ENCODE peak calls at places on chromosomes 13 and 19, in ten cellular contexts. One of them, this sample, is unnamed.
A peak's percentile ranks its signal among the peaks of the same experiment; 100 is the strongest.

GRCh38 chr13:37701972-37702371 is 103.4 kb upstream of the POSTN start:
- DNase-seq in effector CD4-positive, alpha-beta T cell: no peak
- DNase-seq in H9: no peak
- DNase-seq in IMR-90: peak; percentile 99
- DNase-seq in esophagus squamous epithelium: no peak
- DNase-seq in NCI-H1105: no peak
- DNase-seq in AG08395: peak; percentile 86
- DNase-seq in fibroblast of mammary gland: peak; percentile 98
- DNase-seq in CD8-positive, alpha-beta memory T cell: no peak
- DNase-seq in stimulated activated CD4-positive, alpha-beta T cell treated with anti-CD3 and anti-CD28 coated beads, Interleukin-2, amount 100 ng/mL, for 48 hours: no peak
- DNase-seq in this sample: peak; percentile 81

GRCh38 chr19:2154587-2155075 is 3.3 kb upstream of the AP3D1 start:
- DNase-seq in effector CD4-positive, alpha-beta T cell: no peak
- DNase-seq in H9: no peak
- DNase-seq in IMR-90: peak; percentile 46
- DNase-seq in esophagus squamous epithelium: no peak
- DNase-seq in NCI-H1105: no peak
- DNase-seq in AG08395: no peak
- DNase-seq in fibroblast of mammary gland: peak; percentile 57
- DNase-seq in CD8-positive, alpha-beta memory T cell: no peak
- DNase-seq in stimulated activated CD4-positive, alpha-beta T cell treated with anti-CD3 and anti-CD28 coated beads, Interleukin-2, amount 100 ng/mL, for 48 hours: no peak
- DNase-seq in this sample: peak; percentile 47

GRCh38 chr13:103133551-103133950 is 67.3 kb upstream of the SLC10A2 start:
- DNase-seq in effector CD4-positive, alpha-beta T cell: no peak
- DNase-seq in H9: no peak
- DNase-seq in IMR-90: no peak
- DNase-seq in esophagus squamous epithelium: no peak
- DNase-seq in NCI-H1105: peak; percentile 26
- DNase-seq in AG08395: no peak
- DNase-seq in fibroblast of mammary gland: no peak
- DNase-seq in CD8-positive, alpha-beta memory T cell: no peak
- DNase-seq in stimulated activated CD4-positive, alpha-beta T cell treated with anti-CD3 and anti-CD28 coated beads, Interleukin-2, amount 100 ng/mL, for 48 hours: no peak
- DNase-seq in this sample: peak; percentile 4

GRCh38 chr13:34294483-34295129 is 476.7 kb downstream of the RFC3 start:
- DNase-seq in effector CD4-positive, alpha-beta T cell: no peak
- DNase-seq in H9: no peak
- DNase-seq in IMR-90: no peak
- DNase-seq in esophagus squamous epithelium: no peak
- DNase-seq in NCI-H1105: no peak
- DNase-seq in AG08395: peak; percentile 12
- DNase-seq in fibroblast of mammary gland: no peak
- DNase-seq in CD8-positive, alpha-beta memory T cell: no peak
- DNase-seq in stimulated activated CD4-positive, alpha-beta T cell treated with anti-CD3 and anti-CD28 coated beads, Interleukin-2, amount 100 ng/mL, for 48 hours: no peak
- DNase-seq in this sample: no peak

GRCh38 chr13:46288570-46289259 is 77.0 kb downstream of the LRRC63 start:
- DNase-seq in effector CD4-positive, alpha-beta T cell: no peak
- DNase-seq in H9: no peak
- DNase-seq in IMR-90: peak; percentile 22
- DNase-seq in esophagus squamous epithelium: no peak
- DNase-seq in NCI-H1105: no peak
- DNase-seq in AG08395: peak; percentile 52
- DNase-seq in fibroblast of mammary gland: peak; percentile 67
- DNase-seq in CD8-positive, alpha-beta memory T cell: no peak
- DNase-seq in stimulated activated CD4-positive, alpha-beta T cell treated with anti-CD3 and anti-CD28 coated beads, Interleukin-2, amount 100 ng/mL, for 48 hours: no peak
- DNase-seq in this sample: peak; percentile 65

GRCh38 chr19:34365463-34366401 is 736 bp downstream of the GPI start:
- DNase-seq in effector CD4-positive, alpha-beta T cell: no peak
- DNase-seq in H9: peak; percentile 36
- DNase-seq in IMR-90: peak; percentile 32
- DNase-seq in esophagus squamous epithelium: no peak
- DNase-seq in NCI-H1105: peak; percentile 24
- DNase-seq in AG08395: peak; percentile 30
- DNase-seq in fibroblast of mammary gland: peak; percentile 45
- DNase-seq in CD8-positive, alpha-beta memory T cell: no peak
- DNase-seq in stimulated activated CD4-positive, alpha-beta T cell treated with anti-CD3 and anti-CD28 coated beads, Interleukin-2, amount 100 ng/mL, for 48 hours: no peak
- DNase-seq in this sample: peak; percentile 47

GRCh38 chr19:51387924-51388389 is at the start of gene LIM2:
- DNase-seq in effector CD4-positive, alpha-beta T cell: no peak
- DNase-seq in H9: no peak
- DNase-seq in IMR-90: no peak
- DNase-seq in esophagus squamous epithelium: no peak
- DNase-seq in NCI-H1105: no peak
- DNase-seq in AG08395: no peak
- DNase-seq in fibroblast of mammary gland: no peak
- DNase-seq in CD8-positive, alpha-beta memory T cell: no peak
- DNase-seq in stimulated activated CD4-positive, alpha-beta T cell treated with anti-CD3 and anti-CD28 coated beads, Interleukin-2, amount 100 ng/mL, for 48 hours: no peak
- DNase-seq in this sample: no peak

GRCh38 chr19:18278521-18279265 is 2.7 kb downstream of the JUND start:
- DNase-seq in effector CD4-positive, alpha-beta T cell: peak; percentile 52
- DNase-seq in H9: no peak
- DNase-seq in IMR-90: no peak
- DNase-seq in esophagus squamous epithelium: no peak
- DNase-seq in NCI-H1105: no peak
- DNase-seq in AG08395: no peak
- DNase-seq in fibroblast of mammary gland: no peak
- DNase-seq in CD8-positive, alpha-beta memory T cell: peak; percentile 77
- DNase-seq in stimulated activated CD4-positive, alpha-beta T cell treated with anti-CD3 and anti-CD28 coated beads, Interleukin-2, amount 100 ng/mL, for 48 hours: no peak
- DNase-seq in this sample: no peak

GRCh38 chr13:32731074-32731473 is 144.8 kb downstream of the PDS5B start:
- DNase-seq in effector CD4-positive, alpha-beta T cell: no peak
- DNase-seq in H9: no peak
- DNase-seq in IMR-90: no peak
- DNase-seq in esophagus squamous epithelium: no peak
- DNase-seq in NCI-H1105: no peak
- DNase-seq in AG08395: no peak
- DNase-seq in fibroblast of mammary gland: no peak
- DNase-seq in CD8-positive, alpha-beta memory T cell: no peak
- DNase-seq in stimulated activated CD4-positive, alpha-beta T cell treated with anti-CD3 and anti-CD28 coated beads, Interleukin-2, amount 100 ng/mL, for 48 hours: no peak
- DNase-seq in this sample: no peak

GRCh38 chr13:100298116-100298681 is 209.3 kb downstream of the PCCA start:
- DNase-seq in effector CD4-positive, alpha-beta T cell: no peak
- DNase-seq in H9: no peak
- DNase-seq in IMR-90: no peak
- DNase-seq in esophagus squamous epithelium: no peak
- DNase-seq in NCI-H1105: no peak
- DNase-seq in AG08395: no peak
- DNase-seq in fibroblast of mammary gland: no peak
- DNase-seq in CD8-positive, alpha-beta memory T cell: no peak
- DNase-seq in stimulated activated CD4-positive, alpha-beta T cell treated with anti-CD3 and anti-CD28 coated beads, Interleukin-2, amount 100 ng/mL, for 48 hours: no peak
- DNase-seq in this sample: no peak

GRCh38 chr13:106155411-106155810 is 380.1 kb downstream of the EFNB2 start:
- DNase-seq in effector CD4-positive, alpha-beta T cell: no peak
- DNase-seq in H9: no peak
- DNase-seq in IMR-90: peak; percentile 79
- DNase-seq in esophagus squamous epithelium: no peak
- DNase-seq in NCI-H1105: no peak
- DNase-seq in AG08395: peak; percentile 20
- DNase-seq in fibroblast of mammary gland: peak; percentile 84
- DNase-seq in CD8-positive, alpha-beta memory T cell: no peak
- DNase-seq in stimulated activated CD4-positive, alpha-beta T cell treated with anti-CD3 and anti-CD28 coated beads, Interleukin-2, amount 100 ng/mL, for 48 hours: no peak
- DNase-seq in this sample: peak; percentile 87

GRCh38 chr19:47861630-47862029 is 2.6 kb downstream of the TPRX2 start:
- DNase-seq in effector CD4-positive, alpha-beta T cell: no peak
- DNase-seq in H9: no peak
- DNase-seq in IMR-90: no peak
- DNase-seq in esophagus squamous epithelium: no peak
- DNase-seq in NCI-H1105: no peak
- DNase-seq in AG08395: no peak
- DNase-seq in fibroblast of mammary gland: no peak
- DNase-seq in CD8-positive, alpha-beta memory T cell: no peak
- DNase-seq in stimulated activated CD4-positive, alpha-beta T cell treated with anti-CD3 and anti-CD28 coated beads, Interleukin-2, amount 100 ng/mL, for 48 hours: no peak
- DNase-seq in this sample: no peak

GRCh38 chr13:37058801-37059135 is 720 bp downstream of the SUPT20H start:
- DNase-seq in effector CD4-positive, alpha-beta T cell: no peak
- DNase-seq in H9: peak; percentile 27
- DNase-seq in IMR-90: no peak
- DNase-seq in esophagus squamous epithelium: no peak
- DNase-seq in NCI-H1105: no peak
- DNase-seq in AG08395: peak; percentile 19
- DNase-seq in fibroblast of mammary gland: no peak
- DNase-seq in CD8-positive, alpha-beta memory T cell: peak; percentile 57
- DNase-seq in stimulated activated CD4-positive, alpha-beta T cell treated with anti-CD3 and anti-CD28 coated beads, Interleukin-2, amount 100 ng/mL, for 48 hours: peak; percentile 10
- DNase-seq in this sample: no peak

GRCh38 chr19:28963481-28964245 is 249.3 kb downstream of the UQCRFS1 start:
- DNase-seq in effector CD4-positive, alpha-beta T cell: no peak
- DNase-seq in H9: no peak
- DNase-seq in IMR-90: peak; percentile 32
- DNase-seq in esophagus squamous epithelium: no peak
- DNase-seq in NCI-H1105: no peak
- DNase-seq in AG08395: no peak
- DNase-seq in fibroblast of mammary gland: no peak
- DNase-seq in CD8-positive, alpha-beta memory T cell: no peak
- DNase-seq in stimulated activated CD4-positive, alpha-beta T cell treated with anti-CD3 and anti-CD28 coated beads, Interleukin-2, amount 100 ng/mL, for 48 hours: no peak
- DNase-seq in this sample: no peak

GRCh38 chr13:34942732-34943674 is 933 bp downstream of the NBEA start:
- DNase-seq in effector CD4-positive, alpha-beta T cell: no peak
- DNase-seq in H9: peak; percentile 68
- DNase-seq in IMR-90: no peak
- DNase-seq in esophagus squamous epithelium: no peak
- DNase-seq in NCI-H1105: peak; percentile 27
- DNase-seq in AG08395: peak; percentile 6
- DNase-seq in fibroblast of mammary gland: no peak
- DNase-seq in CD8-positive, alpha-beta memory T cell: no peak
- DNase-seq in stimulated activated CD4-positive, alpha-beta T cell treated with anti-CD3 and anti-CD28 coated beads, Interleukin-2, amount 100 ng/mL, for 48 hours: no peak
- DNase-seq in this sample: no peak

GRCh38 chr13:93476175-93476574 is 249.6 kb downstream of the GPC6 start:
- DNase-seq in effector CD4-positive, alpha-beta T cell: no peak
- DNase-seq in H9: no peak
- DNase-seq in IMR-90: peak; percentile 91
- DNase-seq in esophagus squamous epithelium: no peak
- DNase-seq in NCI-H1105: no peak
- DNase-seq in AG08395: peak; percentile 64
- DNase-seq in fibroblast of mammary gland: peak; percentile 51
- DNase-seq in CD8-positive, alpha-beta memory T cell: no peak
- DNase-seq in stimulated activated CD4-positive, alpha-beta T cell treated with anti-CD3 and anti-CD28 coated beads, Interleukin-2, amount 100 ng/mL, for 48 hours: no peak
- DNase-seq in this sample: peak; percentile 67

GRCh38 chr13:84528408-84529055 is 646.3 kb upstream of the SLITRK1 start:
- DNase-seq in effector CD4-positive, alpha-beta T cell: no peak
- DNase-seq in H9: no peak
- DNase-seq in IMR-90: no peak
- DNase-seq in esophagus squamous epithelium: no peak
- DNase-seq in NCI-H1105: no peak
- DNase-seq in AG08395: no peak
- DNase-seq in fibroblast of mammary gland: no peak
- DNase-seq in CD8-positive, alpha-beta memory T cell: no peak
- DNase-seq in stimulated activated CD4-positive, alpha-beta T cell treated with anti-CD3 and anti-CD28 coated beads, Interleukin-2, amount 100 ng/mL, for 48 hours: no peak
- DNase-seq in this sample: no peak

GRCh38 chr19:10568444-10568825 is 344 bp downstream of the CDKN2D start:
- DNase-seq in effector CD4-positive, alpha-beta T cell: no peak
- DNase-seq in H9: peak; percentile 69
- DNase-seq in IMR-90: no peak
- DNase-seq in esophagus squamous epithelium: no peak
- DNase-seq in NCI-H1105: peak; percentile 67
- DNase-seq in AG08395: no peak
- DNase-seq in fibroblast of mammary gland: no peak
- DNase-seq in CD8-positive, alpha-beta memory T cell: peak; percentile 81
- DNase-seq in stimulated activated CD4-positive, alpha-beta T cell treated with anti-CD3 and anti-CD28 coated beads, Interleukin-2, amount 100 ng/mL, for 48 hours: no peak
- DNase-seq in this sample: peak; percentile 37